ENCODE peak calls at places on chromosomes 7 and 10, in four cellular contexts. X is hepatocyte, H is SK-N-SH, F is heart right ventricle. G is an unnamed sample.

GRCh38 chr7:120842131-120842621 is 15.8 kb downstream of the TSPAN12 start:
- DNase-seq in X (peak; percentile 12), H (no peak), F (no peak), G (no peak)

GRCh38 chr10:35574924-35575352 is 30.2 kb upstream of the GJD4 start:
- DNase-seq in X (no peak), H (no peak), F (no peak), G (no peak)

GRCh38 chr7:6392712-6393666 is 54.8 kb downstream of the DAGLB start:
- DNase-seq in X (peak; percentile 90), H (no peak), F (peak; percentile 52), G (peak; percentile 100)

GRCh38 chr10:87829986-87830732 is 12.1 kb upstream of the ATAD1 start:
- DNase-seq in X (no peak), H (no peak), F (no peak), G (no peak)

GRCh38 chr10:15420858-15421257 is 49.8 kb upstream of the FAM171A1 start:
- DNase-seq in X (no peak), H (no peak), F (no peak), G (no peak)

GRCh38 chr10:64316416-64316815 is 795.2 kb downstream of the REEP3 start:
- DNase-seq in X (no peak), H (peak; percentile 4), F (no peak), G (no peak)

GRCh38 chr7:93551063-93551895 is 23.2 kb downstream of the CALCR start:
- DNase-seq in X (peak; percentile 72), H (no peak), F (no peak), G (peak; percentile 3)

GRCh38 chr7:35647171-35647574 is 47.8 kb downstream of the HERPUD2 start:
- DNase-seq in X (peak; percentile 66), H (peak; percentile 51), F (no peak), G (no peak)

GRCh38 chr10:125023862-125024495 is 82.1 kb downstream of the ZRANB1 start:
- DNase-seq in X (no peak), H (peak; percentile 86), F (peak; percentile 76), G (peak; percentile 65)

GRCh38 chr7:111312966-111313365 is 222.0 kb downstream of the LRRN3 start:
- DNase-seq in X (peak; percentile 4), H (no peak), F (no peak), G (peak; percentile 4)

GRCh38 chr10:101709359-101710063 is 14.5 kb upstream of the FBXW4 start:
- DNase-seq in X (no peak), H (no peak), F (no peak), G (no peak)

GRCh38 chr7:618539-619355 is 99.1 kb upstream of the PDGFA start:
- DNase-seq in X (peak; percentile 55), H (no peak), F (no peak), G (peak; percentile 86)

GRCh38 chr7:70040971-70041766 is 442.9 kb downstream of the AUTS2 start:
- DNase-seq in X (peak; percentile 36), H (no peak), F (no peak), G (peak; percentile 22)

GRCh38 chr7:44978511-44979366 is at the start of gene MYO1G:
- DNase-seq in X (no peak), H (no peak), F (peak; percentile 47), G (peak; percentile 65)

GRCh38 chr7:29208410-29209250 is 14.1 kb downstream of the CHN2 start:
- DNase-seq in X (peak; percentile 61), H (no peak), F (no peak), G (peak; percentile 88)

GRCh38 chr10:7874864-7875263 is 56.6 kb downstream of the TAF3 start:
- DNase-seq in X (no peak), H (no peak), F (no peak), G (no peak)

GRCh38 chr7:184768-185264 is 7.6 kb upstream of the FAM20C start:
- DNase-seq in X (no peak), H (no peak), F (no peak), G (no peak)

GRCh38 chr7:105677803-105678583 is 96.7 kb upstream of the EFCAB10 start:
- DNase-seq in X (no peak), H (no peak), F (no peak), G (peak; percentile 60)

GRCh38 chr10:101682172-101682825 is 12.7 kb downstream of the FBXW4 start:
- DNase-seq in X (no peak), H (no peak), F (no peak), G (peak; percentile 51)

GRCh38 chr10:98463976-98464754 is 17.4 kb upstream of the HPS1 start:
- DNase-seq in X (no peak), H (no peak), F (no peak), G (no peak)

GRCh38 chr10:107806006-107806405 is 641.5 kb upstream of the SORCS1 start:
- DNase-seq in X (no peak), H (no peak), F (no peak), G (no peak)

GRCh38 chr7:75989084-75989725 is 5.2 kb downstream of the TMEM120A start:
- DNase-seq in X (no peak), H (peak; percentile 75), F (peak; percentile 80), G (no peak)

GRCh38 chr7:75669579-75669978 is 69.2 kb downstream of the HIP1 start:
- DNase-seq in X (no peak), H (no peak), F (no peak), G (no peak)

GRCh38 chr7:157729566-157729965 is 392.8 kb downstream of the DNAJB6 start:
- DNase-seq in X (no peak), H (no peak), F (no peak), G (no peak)

GRCh38 chr10:60099998-60100747 is 193.8 kb upstream of the CCDC6 start:
- DNase-seq in X (peak; percentile 72), H (peak; percentile 37), F (no peak), G (peak; percentile 56)

GRCh38 chr10:93437000-93437945 is 44.9 kb downstream of the MYOF start:
- DNase-seq in X (peak; percentile 95), H (no peak), F (peak; percentile 61), G (no peak)

GRCh38 chr7:2807455-2807845 is 36.7 kb downstream of the GNA12 start:
- DNase-seq in X (no peak), H (no peak), F (no peak), G (no peak)

GRCh38 chr10:12252882-12253546 is 57.0 kb downstream of the CDC123 start:
- DNase-seq in X (peak; percentile 17), H (no peak), F (no peak), G (no peak)

GRCh38 chr10:73906524-73907447 is 4.1 kb upstream of the PLAU start:
- DNase-seq in X (peak; percentile 81), H (no peak), F (peak; percentile 52), G (no peak)

GRCh38 chr10:117311261-117311660 is 64.0 kb downstream of the PDZD8 start:
- DNase-seq in X (no peak), H (no peak), F (no peak), G (no peak)

GRCh38 chr10:91682912-91683311 is 50.0 kb upstream of the PPP1R3C start:
- DNase-seq in X (no peak), H (no peak), F (no peak), G (no peak)

GRCh38 chr10:13971586-13972475 is 358.9 kb downstream of the FRMD4A start:
- DNase-seq in X (no peak), H (no peak), F (no peak), G (no peak)

GRCh38 chr7:118003438-118003837 is 130.2 kb upstream of the CTTNBP2 start:
- DNase-seq in X (no peak), H (no peak), F (no peak), G (no peak)

GRCh38 chr10:126583507-126584200 is 86.8 kb downstream of the C10orf90 start:
- DNase-seq in X (no peak), H (no peak), F (no peak), G (no peak)

GRCh38 chr7:27714831-27715444 is 25.0 kb upstream of the TAX1BP1 start:
- DNase-seq in X (peak; percentile 16), H (no peak), F (no peak), G (peak; percentile 52)
- H3K27ac ChIP-seq in X (peak overlapping the region; percentile 15), H (no peak overlapping the region), F (no peak overlapping the region), G (no peak overlapping the region)

GRCh38 chr10:32004161-32004591 is 52.0 kb downstream of the KIF5B start:
- DNase-seq in X (peak; percentile 17), H (no peak), F (peak; percentile 37), G (peak; percentile 56)

GRCh38 chr10:32005050-32005449 is 51.2 kb downstream of the KIF5B start:
- DNase-seq in X (peak; percentile 49), H (peak; percentile 38), F (no peak), G (peak; percentile 61)

GRCh38 chr10:32007026-32007425 is 49.2 kb downstream of the KIF5B start:
- DNase-seq in X (no peak), H (no peak), F (no peak), G (no peak)
- H3K4me1 ChIP-seq in X (no peaks in the 10 kb centered on the region), H (peaks cover 9% of the 10 kb centered on the region), F (peaks cover 8% of the 10 kb centered on the region), G (no peaks in the 10 kb centered on the region)

GRCh38 chr10:75397571-75397921 is 4.0 kb downstream of the ZNF503 start:
- DNase-seq in X (no peak), H (no peak), F (no peak), G (peak; percentile 27)
- H3K4me3 ChIP-seq in X (peak overlapping the region; percentile 62), H (no peak overlapping the region), F (peak overlapping the region; percentile 45), G (peak overlapping the region; percentile 52)

DNA sequence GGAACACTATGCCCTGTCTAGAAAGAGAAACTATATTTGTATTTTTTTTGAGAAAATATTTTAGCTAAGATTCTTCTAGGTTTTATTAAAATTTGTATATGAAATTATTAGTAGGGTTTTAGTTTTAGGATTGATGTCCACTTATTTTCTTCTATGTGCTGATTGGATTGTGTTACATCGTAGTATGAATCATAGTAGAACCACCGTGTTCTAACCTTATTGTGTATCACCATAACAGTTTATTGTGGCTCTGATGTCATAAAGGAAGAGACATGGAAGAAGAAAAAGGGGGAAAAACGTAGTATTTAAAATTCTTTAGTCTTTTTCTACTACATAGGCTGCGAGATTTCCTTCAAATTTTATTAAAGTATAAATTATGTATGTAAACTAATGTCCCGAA is 1.9 kb downstream of the AGBL3 start:
- DNase-seq in X (no peak), H (no peak), F (no peak), G (no peak)
- H3K27ac ChIP-seq in X (no peak overlapping the region), H (no peak overlapping the region), F (no peak overlapping the region), G (no peak overlapping the region)

GRCh38 chr7:99420213-99420612 is 11.4 kb downstream of the BUD31 start:
- DNase-seq in X (no peak), H (no peak), F (no peak), G (no peak)
- H3K4me1 ChIP-seq in X (no peaks in the 10 kb centered on the region), H (no peaks in the 10 kb centered on the region), F (no peaks in the 10 kb centered on the region), G (no peaks in the 10 kb centered on the region)

GRCh38 chr10:50260791-50261281 is 9.5 kb upstream of the ASAH2 start:
- DNase-seq in X (no peak), H (no peak), F (no peak), G (peak; percentile 97)
- H3K4me3 ChIP-seq in X (no peak overlapping the region), H (no peak overlapping the region), F (no peak overlapping the region), G (no peak overlapping the region)

GRCh38 chr10:112184379-112184778 is 814 bp upstream of the GPAM start:
- DNase-seq in X (no peak), H (no peak), F (no peak), G (no peak)
- H3K27ac ChIP-seq in X (peak overlapping the region; percentile 97), H (peak overlapping the region; percentile 90), F (peak overlapping the region; percentile 78), G (no peak overlapping the region)

GRCh38 chr7:133550811-133551210 is 297.9 kb downstream of the EXOC4 start:
- DNase-seq in X (no peak), H (no peak), F (no peak), G (no peak)
- H3K4me1 ChIP-seq in X (no peaks in the 10 kb centered on the region), H (peaks cover 29% of the 10 kb centered on the region), F (peaks cover 7% of the 10 kb centered on the region), G (no peaks in the 10 kb centered on the region)